ENCODE peak calls at places on chromosome 10, in ten cellular contexts. F is CD8-positive, alpha-beta memory T cell; I is GM12865; S is iPS-NIHi11; O is KBM-7; C is T1000; T is stimulated activated CD8-positive, alpha-beta memory T cell treated with anti-CD3 and anti-CD28 coated beads, Interleukin-12 subunit alpha, Interleukin-12 subunit beta, amount 100 ng/mL, for 1 hour; U is activated T-helper 9 cell treated with anti-CD3 and anti-CD28 coated beads, Interleukin-2, amount 50 U/mL, for 16 hours; X is NB4; N is stimulated activated naive B cell treated with anti-CD40 and anti-IgM and Interleukin-4, amounts not matched to agents 10 μg/mL and 1 μg/mL and 100 μg/mL, for 72 hours. J is an unnamed sample.

GRCh38 chr10:30747633-30748032 is 118.1 kb upstream of the LYZL2 start:
- DNase-seq in S (no peak), I (peak), C (no peak), U (peak), O (no peak), N (no peak), T (no peak), X (peak), F (peak), J (no peak)

GRCh38 chr10:8174762-8175161 is 120.3 kb downstream of the GATA3 start:
- DNase-seq in I (no peak), C (no peak), N (no peak), F (no peak), O (no peak), X (no peak), S (peak), T (no peak), U (no peak), J (no peak)

GRCh38 chr10:96292971-96293909 is 11.0 kb upstream of the DNTT start:
- DNase-seq in X (peak), U (no peak), I (peak), F (no peak), O (peak), T (no peak), S (peak), C (no peak), N (no peak), J (peak)

GRCh38 chr10:74640134-74640533 is 186.3 kb upstream of the KAT6B start:
- DNase-seq in O (no peak), C (no peak), N (peak), U (no peak), X (no peak), F (no peak), T (no peak), S (peak), I (peak), J (no peak)

GRCh38 chr10:50561266-50561665 is 62.5 kb downstream of the SGMS1 start:
- DNase-seq in O (no peak), X (no peak), S (no peak), T (no peak), I (no peak), C (no peak), U (no peak), F (no peak), N (no peak), J (no peak)

GRCh38 chr10:34024708-34025425 is 690.4 kb upstream of the NRP1 start:
- DNase-seq in C (no peak), T (no peak), U (no peak), X (peak), O (peak), S (peak), N (no peak), I (no peak), F (no peak), J (no peak)

GRCh38 chr10:73495884-73496674 is at the start of gene PPP3CB:
- DNase-seq in N (no peak), U (peak), S (no peak), X (peak), O (peak), T (peak), I (peak), F (peak), C (peak), J (peak)

GRCh38 chr10:28853195-28853594 is 175.9 kb downstream of the BAMBI start:
- DNase-seq in U (no peak), S (no peak), N (no peak), F (no peak), O (no peak), T (no peak), C (no peak), I (no peak), X (no peak), J (no peak)

GRCh38 chr10:16943301-16944080 is 126.3 kb upstream of the RSU1 start:
- DNase-seq in F (no peak), S (no peak), I (no peak), U (no peak), C (no peak), O (no peak), N (no peak), T (no peak), X (no peak), J (no peak)

GRCh38 chr10:69972951-69973350 is 79.7 kb upstream of the MACROH2A2 start:
- DNase-seq in X (no peak), I (no peak), U (no peak), F (no peak), N (no peak), S (no peak), O (no peak), T (no peak), C (no peak), J (no peak)

GRCh38 chr10:130018253-130018652 is 54.2 kb upstream of the EBF3 start:
- DNase-seq in S (no peak), N (no peak), O (peak), I (no peak), X (peak), F (no peak), C (no peak), T (no peak), U (no peak), J (peak)

GRCh38 chr10:114044251-114045070 is 795 bp downstream of the ADRB1 start:
- DNase-seq in U (no peak), F (no peak), N (no peak), C (no peak), X (no peak), S (peak), T (no peak), O (no peak), I (no peak), J (no peak)

GRCh38 chr10:132411561-132412253 is 14.7 kb downstream of the PWWP2B start:
- DNase-seq in X (no peak), C (no peak), U (no peak), O (no peak), N (no peak), T (no peak), F (no peak), S (no peak), I (no peak), J (no peak)

GRCh38 chr10:48798486-48799254 is 114.0 kb downstream of the WDFY4 start:
- DNase-seq in S (no peak), O (no peak), F (no peak), U (no peak), X (no peak), I (no peak), C (no peak), T (no peak), N (no peak), J (no peak)

GRCh38 chr10:72328045-72328828 is 26.5 kb downstream of the DNAJB12 start:
- DNase-seq in C (peak), U (no peak), O (peak), N (no peak), F (no peak), X (peak), T (no peak), I (peak), S (peak), J (peak)

GRCh38 chr10:93447019-93447418 is 35.1 kb downstream of the MYOF start:
- DNase-seq in U (no peak), N (no peak), I (no peak), F (no peak), S (no peak), T (no peak), O (no peak), X (no peak), C (no peak), J (no peak)

GRCh38 chr10:14087585-14087984 is 243.1 kb downstream of the FRMD4A start:
- DNase-seq in U (no peak), S (no peak), T (no peak), F (no peak), I (no peak), X (no peak), C (no peak), N (no peak), O (no peak), J (no peak)